ENCODE peak calls at places on chromosomes 6 and 20, in five cellular contexts. S is OCI-M1, Z is non-pigmented ciliary epithelial cell, D is GM04504, U is RWPE1. J is an unnamed sample.

GRCh38 chr6:68200929-68201328 is 434.2 kb upstream of the ADGRB3 start:
- DNase-seq in S (no peak), Z (no peak), D (no peak), U (no peak), J (no peak)

GRCh38 chr6:164563866-164564265 is 745.5 kb downstream of the C6orf118 start:
- DNase-seq in S (no peak), Z (no peak), D (no peak), U (no peak), J (no peak)

GRCh38 chr6:25882066-25882496 is 8.0 kb upstream of the SLC17A3 start:
- DNase-seq in S (no peak), Z (no peak), D (no peak), U (no peak), J (no peak)

GRCh38 chr6:118719351-118720124 is 68.1 kb upstream of the CEP85L start:
- DNase-seq in S (no peak), Z (no peak), D (no peak), U (no peak), J (no peak)

GRCh38 chr6:111743318-111743717 is 129.9 kb downstream of the FYN start:
- DNase-seq in S (no peak), Z (no peak), D (no peak), U (no peak), J (no peak)

GRCh38 chr20:60512436-60512835 is 554.2 kb downstream of the CDH26 start:
- DNase-seq in S (peak), Z (peak), D (no peak), U (peak), J (no peak)

GRCh38 chr6:168130168-168130651 is 51.2 kb upstream of the FRMD1 start:
- DNase-seq in S (no peak), Z (no peak), D (no peak), U (no peak), J (no peak)

GRCh38 chr6:27478706-27479318 is 5.9 kb upstream of the ZNF184 start:
- DNase-seq in S (peak), Z (no peak), D (peak), U (peak), J (peak)

GRCh38 chr6:21098134-21098533 is 495.4 kb upstream of the SOX4 start:
- DNase-seq in S (no peak), Z (no peak), D (no peak), U (no peak), J (no peak)

GRCh38 chr6:37525460-37526357 is 26.0 kb upstream of the CCDC167 start:
- DNase-seq in S (peak), Z (no peak), D (no peak), U (peak), J (peak)

GRCh38 chr6:18395851-18396187 is 8.7 kb downstream of the RNF144B start:
- DNase-seq in S (no peak), Z (no peak), D (no peak), U (no peak), J (no peak)

GRCh38 chr6:55729665-55730064 is 145.7 kb downstream of the BMP5 start:
- DNase-seq in S (no peak), Z (no peak), D (no peak), U (no peak), J (no peak)

GRCh38 chr20:46995561-46996142 is 101.0 kb downstream of the EYA2 start:
- DNase-seq in S (no peak), Z (no peak), D (no peak), U (no peak), J (peak)

J was measured in WERI-Rb-1.